ENCODE peak calls at places on chromosome 16, in seven cellular contexts. G, C, H, U, V, F and X are unnamed samples.

GRCh38 chr16:84778720-84779119 is 41.1 kb upstream of the CRISPLD2 start:
- DNase-seq in U (no peak), C (no peak), F (no peak), V (no peak), H (no peak), G (peak; percentile 52), X (no peak)

GRCh38 chr16:67151431-67152097 is 766 bp upstream of the B3GNT9 start:
- DNase-seq in V (no peak), F (no peak), C (no peak), G (no peak), U (no peak), H (no peak), X (no peak)

GRCh38 chr16:12459401-12459791 is 344.3 kb downstream of the CPPED1 start:
- DNase-seq in H (no peak), F (no peak), C (no peak), V (no peak), G (peak; percentile 65), U (peak; percentile 62), X (no peak)

GRCh38 chr16:3192476-3193019 is 4.5 kb downstream of the OR1F1 start:
- DNase-seq in C (no peak), V (no peak), U (no peak), G (no peak), F (no peak), H (no peak), X (no peak)

GRCh38 chr16:30805370-30806169 is 18.6 kb upstream of the ZNF629 start:
- DNase-seq in C (no peak), H (peak; percentile 30), G (peak; percentile 92), U (peak; percentile 91), F (peak; percentile 26), V (peak; percentile 84), X (peak; percentile 75)

GRCh38 chr16:58035356-58036170 is 10.0 kb downstream of the MMP15 start:
- DNase-seq in G (no peak), F (no peak), V (no peak), C (no peak), U (no peak), H (no peak), X (no peak)

GRCh38 chr16:72728516-72728915 is 319.4 kb downstream of the ZFHX3 start:
- DNase-seq in G (no peak), U (no peak), F (no peak), V (no peak), H (no peak), C (no peak), X (no peak)

GRCh38 chr16:674968-675883 is at the start of gene RHBDL1:
- DNase-seq in H (no peak), C (no peak), U (no peak), G (no peak), V (peak; percentile 46), F (no peak), X (no peak)

GRCh38 chr16:72241930-72242329 is 70.0 kb upstream of the PMFBP1 start:
- DNase-seq in U (no peak), G (no peak), F (no peak), C (no peak), V (peak; percentile 77), H (no peak), X (peak; percentile 45)

GRCh38 chr16:72937360-72937759 is 110.6 kb downstream of the ZFHX3 start:
- DNase-seq in F (no peak), U (no peak), V (no peak), G (no peak), H (no peak), C (no peak), X (no peak)

GRCh38 chr16:48231675-48232214 is 12.4 kb upstream of the LONP2 start:
- DNase-seq in C (no peak), V (peak; percentile 55), F (no peak), H (no peak), U (no peak), G (peak; percentile 61), X (no peak)

GRCh38 chr16:13957197-13958078 is 37.5 kb downstream of the ERCC4 start:
- DNase-seq in C (no peak), G (peak; percentile 75), H (no peak), F (no peak), U (peak; percentile 77), V (peak; percentile 95), X (peak; percentile 60)

GRCh38 chr16:25297151-25297787 is 39.6 kb upstream of the ZKSCAN2 start:
- DNase-seq in F (no peak), U (no peak), G (no peak), V (no peak), C (no peak), H (no peak), X (no peak)

GRCh38 chr16:71746442-71747046 is 22.0 kb upstream of the PHLPP2 start:
- DNase-seq in G (no peak), H (no peak), U (no peak), V (peak; percentile 64), C (no peak), F (peak; percentile 20), X (no peak)

GRCh38 chr16:4140652-4141051 is 24.4 kb upstream of the ADCY9 start:
- DNase-seq in H (no peak), F (no peak), U (no peak), V (no peak), C (no peak), G (no peak), X (no peak)

GRCh38 chr16:53022374-53022773 is 30.3 kb downstream of the CHD9NB start:
- DNase-seq in C (no peak), F (no peak), V (peak; percentile 69), H (no peak), U (no peak), G (no peak), X (no peak)

GRCh38 chr16:55711959-55712876 is 56.4 kb downstream of the SLC6A2 start:
- DNase-seq in U (peak; percentile 56), V (peak; percentile 68), G (peak; percentile 85), F (peak; percentile 66), H (peak; percentile 32), C (peak; percentile 11), X (peak; percentile 84)

GRCh38 chr16:84528317-84528716 is 23.9 kb upstream of the MEAK7 start:
- DNase-seq in G (no peak), H (no peak), C (no peak), U (no peak), F (no peak), V (no peak), X (no peak)

GRCh38 chr16:22353933-22354541 is 20.4 kb downstream of the CDR2 start:
- DNase-seq in G (no peak), F (no peak), C (no peak), V (no peak), U (no peak), H (no peak), X (no peak)

GRCh38 chr16:86410076-86410475 is 100.3 kb upstream of the FOXF1 start:
- DNase-seq in V (no peak), U (no peak), F (no peak), G (no peak), C (no peak), H (no peak), X (no peak)

GRCh38 chr16:75821117-75821516 is 94.8 kb upstream of the CPHXL start:
- DNase-seq in U (no peak), V (no peak), G (no peak), H (no peak), C (no peak), F (no peak), X (no peak)

GRCh38 chr16:82156761-82157654 is 13.0 kb downstream of the MPHOSPH6 start:
- DNase-seq in F (no peak), U (no peak), G (no peak), V (no peak), H (no peak), C (no peak), X (no peak)

GRCh38 chr16:86355538-86355937 is 154.8 kb upstream of the FOXF1 start:
- DNase-seq in F (no peak), V (peak; percentile 99), U (no peak), H (no peak), G (no peak), C (no peak), X (no peak)

GRCh38 chr16:51151951-51152663 is 1.0 kb upstream of the SALL1 start:
- DNase-seq in G (no peak), U (peak; percentile 44), V (peak; percentile 72), F (no peak), H (no peak), C (no peak), X (peak; percentile 17)

GRCh38 chr16:75535211-75535843 is 581 bp downstream of the CHST5 start:
- DNase-seq in G (no peak), F (no peak), C (no peak), V (no peak), H (no peak), U (no peak), X (no peak)

GRCh38 chr16:83403751-83404150 is 404.0 kb upstream of the HSBP1 start:
- DNase-seq in U (no peak), C (no peak), G (no peak), F (no peak), H (no peak), V (peak; percentile 87), X (no peak)

GRCh38 chr16:87496101-87496801 is 3.4 kb upstream of the ZCCHC14 start:
- DNase-seq in G (no peak), F (peak; percentile 36), H (no peak), U (no peak), C (no peak), V (no peak), X (no peak)

GRCh38 chr16:29114476-29115012 is 129.7 kb downstream of the LAT start:
- DNase-seq in G (no peak), C (no peak), H (no peak), F (no peak), U (no peak), V (no peak), X (no peak)

GRCh38 chr16:9081183-9081582 is 10.3 kb upstream of the HAPSTR1 start:
- DNase-seq in F (no peak), G (no peak), H (no peak), U (no peak), V (no peak), C (no peak), X (no peak)

GRCh38 chr16:84379731-84380369 is 11.5 kb downstream of the ATP2C2 start:
- DNase-seq in G (no peak), C (no peak), F (no peak), V (no peak), H (no peak), U (no peak), X (no peak)

GRCh38 chr16:8565498-8565897 is 24.8 kb downstream of the TMEM114 start:
- DNase-seq in C (no peak), H (no peak), U (no peak), F (no peak), G (no peak), V (no peak), X (no peak)

GRCh38 chr16:65579050-65579449 is 457.2 kb upstream of the CDH11 start:
- DNase-seq in F (no peak), V (no peak), U (no peak), H (no peak), G (no peak), C (no peak), X (no peak)

GRCh38 chr16:85479972-85480726 is 133.0 kb upstream of the GSE1 start:
- DNase-seq in U (no peak), G (no peak), V (no peak), F (no peak), C (no peak), H (no peak), X (no peak)

GRCh38 chr16:86117235-86117634 is 218.3 kb downstream of the IRF8 start:
- DNase-seq in G (no peak), U (no peak), F (no peak), V (no peak), C (no peak), H (no peak), X (no peak)

GRCh38 chr16:51532551-51532950 is 381.5 kb upstream of the SALL1 start:
- DNase-seq in C (no peak), G (no peak), U (no peak), V (no peak), H (no peak), F (no peak), X (no peak)

GRCh38 chr16:83651871-83652270 is 155.9 kb upstream of the HSBP1 start:
- DNase-seq in F (no peak), G (no peak), U (no peak), H (no peak), V (peak; percentile 10), C (no peak), X (no peak)